ENCODE peak calls at places on chromosomes 7 and 10, in five cellular contexts. A is upper lobe of right lung, L is aorta, U is breast epithelium, Z is cardiac muscle cell. G is an unnamed sample.

GRCh38 chr7:105649727-105650381 is 68.6 kb upstream of the EFCAB10 start:
- DNase-seq in A (no peak), L (no peak), U (no peak), Z (no peak), G (no peak)

GRCh38 chr10:5620966-5621365 is 45.4 kb downstream of the ASB13 start:
- DNase-seq in A (no peak), L (peak), U (no peak), Z (no peak), G (no peak)

GRCh38 chr7:78062214-78062613 is 263.6 kb downstream of the PHTF2 start:
- DNase-seq in A (no peak), L (no peak), U (no peak), Z (no peak), G (no peak)

GRCh38 chr10:106136175-106136574 is 1028.3 kb downstream of the SORCS1 start:
- DNase-seq in A (no peak), L (no peak), U (no peak), Z (no peak), G (no peak)

GRCh38 chr10:93813507-93814465 is 56.0 kb downstream of the LGI1 start:
- DNase-seq in A (peak), L (peak), U (no peak), Z (peak), G (peak)

GRCh38 chr7:45184326-45185027 is 26.9 kb downstream of the RAMP3 start:
- DNase-seq in A (peak), L (no peak), U (peak), Z (no peak), G (no peak)

GRCh38 chr7:147235983-147236382 is 1119.4 kb downstream of the CNTNAP2 start:
- DNase-seq in A (no peak), L (no peak), U (no peak), Z (no peak), G (no peak)

GRCh38 chr10:649798-650690 is 39.4 kb downstream of the DIP2C start:
- DNase-seq in A (no peak), L (no peak), U (no peak), Z (no peak), G (no peak)

GRCh38 chr7:130010689-130011412 is 40.3 kb downstream of the ZC3HC1 start:
- DNase-seq in A (peak), L (peak), U (peak), Z (peak), G (peak)

GRCh38 chr10:19493917-19494316 is 322.3 kb upstream of the PLXDC2 start:
- DNase-seq in A (no peak), L (no peak), U (no peak), Z (no peak), G (no peak)

GRCh38 chr7:7099584-7100014 is 82.7 kb upstream of the C1GALT1 start:
- DNase-seq in A (no peak), L (peak), U (peak), Z (peak), G (no peak)

GRCh38 chr7:22662490-22663145 is 64.4 kb upstream of the IL6 start:
- DNase-seq in A (no peak), L (no peak), U (no peak), Z (no peak), G (no peak)

GRCh38 chr7:16315280-16315679 is 106.1 kb downstream of the CRPPA start:
- DNase-seq in A (no peak), L (no peak), U (no peak), Z (no peak), G (no peak)

GRCh38 chr7:37666026-37666780 is 17.4 kb upstream of the GPR141 start:
- DNase-seq in A (no peak), L (no peak), U (no peak), Z (no peak), G (no peak)

GRCh38 chr7:44847509-44847919 is 373 bp downstream of the H2AZ2 start:
- DNase-seq in A (peak), L (peak), U (peak), Z (peak), G (peak)

GRCh38 chr10:92062273-92062672 is 138.7 kb downstream of the BTAF1 start:
- DNase-seq in A (no peak), L (no peak), U (no peak), Z (no peak), G (no peak)

GRCh38 chr7:157404845-157405481 is 68.2 kb downstream of the DNAJB6 start:
- DNase-seq in A (peak), L (no peak), U (peak), Z (no peak), G (peak)

GRCh38 chr7:157405914-157406810 is 69.4 kb downstream of the DNAJB6 start:
- DNase-seq in A (peak), L (no peak), U (no peak), Z (no peak), G (no peak)

GRCh38 chr7:157406971-157407370 is 70.2 kb downstream of the DNAJB6 start:
- DNase-seq in A (peak), L (no peak), U (no peak), Z (no peak), G (no peak)

GRCh38 chr7:157404002-157404401 is 67.2 kb downstream of the DNAJB6 start:
- DNase-seq in A (no peak), L (no peak), U (no peak), Z (no peak), G (no peak)

GRCh38 chr7:157405501-157405900 is 68.7 kb downstream of the DNAJB6 start:
- DNase-seq in A (no peak), L (no peak), U (no peak), Z (no peak), G (no peak)
- H3K27ac ChIP-seq in A (no peak), L (no peak), U (no peak), Z (no peak), G (no peak)

DNA sequence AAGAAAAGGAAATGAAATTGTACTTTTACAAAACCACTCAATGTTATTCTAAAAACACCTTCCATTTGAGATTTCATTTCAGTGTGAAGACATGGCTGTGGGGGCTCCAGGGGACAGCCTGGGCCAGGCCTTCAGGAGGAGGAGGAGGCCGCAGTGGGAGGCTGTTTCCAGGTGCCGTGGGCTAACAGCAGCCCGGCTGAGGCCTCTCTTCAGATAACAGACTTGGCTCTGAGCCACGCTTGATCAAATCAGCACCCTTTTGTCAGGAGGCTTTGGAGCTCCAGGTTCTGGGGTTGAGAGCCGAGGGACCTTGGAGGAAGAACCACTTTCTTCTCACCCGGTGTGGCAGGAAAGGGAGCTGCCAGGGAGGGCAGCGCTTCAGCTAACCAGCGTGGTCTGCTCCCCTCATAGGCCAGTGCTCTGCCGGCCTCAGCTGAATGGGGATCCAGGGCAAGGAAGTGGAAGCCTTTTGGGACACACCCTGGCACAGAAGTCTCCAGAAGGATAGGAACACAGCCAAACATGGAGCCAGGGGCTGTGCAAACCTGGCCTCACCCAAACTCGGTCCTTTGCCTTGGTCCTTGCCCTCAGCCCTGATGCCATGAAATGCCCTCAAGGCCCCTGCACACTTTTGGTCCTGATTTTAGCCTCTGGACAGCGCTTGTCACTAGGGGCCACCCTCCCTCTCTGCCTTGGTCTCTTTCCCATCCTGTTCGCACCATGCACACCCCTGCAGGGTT is 23.5 kb upstream of the CHST15 start:
- DNase-seq in A (no peak), L (no peak), U (no peak), Z (no peak), G (no peak)
- H3K27ac ChIP-seq in A (no peak), L (no peak), U (no peak), Z (no peak), G (no peak)

DNA sequence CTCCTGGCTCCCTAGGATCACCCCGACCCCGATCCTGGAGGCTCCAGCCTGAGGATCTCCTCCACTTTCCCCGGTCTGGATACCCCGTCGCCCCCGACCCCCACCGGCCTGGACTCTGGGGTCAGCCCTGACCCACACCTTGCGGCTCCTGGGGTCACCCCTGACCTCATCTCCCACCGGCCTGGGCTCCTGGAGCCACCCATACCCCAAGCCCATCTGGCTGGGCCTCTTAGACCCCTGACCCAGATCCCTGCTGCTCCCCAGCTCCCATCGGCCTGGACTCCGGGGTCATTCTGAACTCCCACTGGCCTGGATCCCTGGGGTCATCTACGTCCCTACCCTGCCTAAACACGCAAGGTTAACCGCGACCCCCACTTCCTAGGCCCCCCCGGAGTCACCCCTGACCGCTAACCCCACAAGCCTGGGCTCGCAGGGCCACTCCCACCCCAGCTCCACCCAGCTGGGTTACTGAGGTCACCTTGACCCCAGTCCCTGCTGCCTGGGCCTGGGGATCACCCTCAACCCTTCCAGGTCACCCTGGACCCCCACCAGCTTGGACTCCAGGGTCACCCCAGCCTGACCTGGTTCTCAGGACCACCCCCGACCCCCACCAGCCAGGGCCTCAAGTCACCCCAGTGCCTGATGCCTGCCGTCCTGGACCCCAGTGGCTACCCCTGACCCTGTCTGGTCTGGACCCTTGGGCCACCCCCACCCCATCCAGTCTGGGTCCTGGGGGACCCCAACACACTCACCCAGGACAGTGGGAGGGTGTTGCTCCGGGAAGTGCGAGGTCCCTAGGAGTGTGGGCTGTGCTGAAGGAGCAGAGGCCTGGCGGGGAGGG is 1.2 kb downstream of the FOXK1 start:
- DNase-seq in A (peak), L (peak), U (no peak), Z (no peak), G (peak)
- H3K27ac ChIP-seq in A (peak), L (peak), U (peak), Z (peak), G (peak)

DNA sequence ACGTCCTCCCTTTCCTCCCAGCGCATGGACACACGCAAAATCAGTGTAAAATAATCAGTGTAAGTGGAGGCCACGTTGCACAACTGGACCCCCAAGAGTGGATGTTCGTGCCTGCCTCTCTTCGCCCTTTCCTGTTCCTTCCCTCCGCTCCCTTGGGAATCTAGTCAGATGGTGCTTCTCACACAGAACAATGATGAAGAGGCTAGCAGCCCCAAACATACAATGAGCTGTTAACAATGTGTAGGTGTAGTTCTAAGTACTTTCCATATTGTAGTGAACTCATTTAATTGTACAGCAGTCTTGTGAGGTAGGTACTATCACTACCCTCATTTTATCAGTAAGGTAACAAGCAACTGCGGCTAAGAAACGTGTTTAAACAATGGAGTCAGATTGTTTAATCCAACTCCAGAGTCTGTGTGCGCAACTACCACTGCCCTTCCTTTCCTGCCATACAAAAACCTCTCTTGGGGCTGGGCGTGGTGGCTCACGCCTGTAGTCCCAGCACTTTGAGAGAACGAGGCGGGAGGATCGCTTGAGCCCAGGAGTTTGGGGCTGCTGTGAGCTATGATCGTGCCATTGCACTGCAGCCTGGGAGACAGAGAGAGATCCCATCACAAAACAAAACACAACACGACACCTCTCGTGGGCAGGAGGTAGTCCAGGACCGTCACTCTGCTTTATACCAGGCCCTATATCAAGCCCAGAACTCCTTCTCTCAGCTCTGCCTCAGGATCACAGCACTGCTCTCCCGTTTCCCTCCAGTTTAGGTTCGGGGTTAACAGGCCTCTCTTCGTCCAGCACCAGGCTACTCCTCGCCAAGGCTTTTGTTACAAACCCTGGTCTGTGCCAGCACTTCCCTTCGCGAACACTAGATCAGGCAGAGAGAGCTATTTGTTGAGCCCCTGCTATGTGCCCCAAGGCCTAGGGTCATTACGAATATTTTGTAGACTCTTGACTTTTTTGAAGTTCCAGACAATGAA is 1.1 kb downstream of the FKBP9 start:
- DNase-seq in A (peak), L (peak), U (no peak), Z (no peak), G (no peak)
- H3K27ac ChIP-seq in A (peak), L (peak), U (peak), Z (no peak), G (peak)

GRCh38 chr7:1532456-1533254 is 2.2 kb downstream of the MAFK start:
- DNase-seq in A (peak), L (peak), U (peak), Z (no peak), G (peak)
- H3K27ac ChIP-seq in A (peak), L (peak), U (peak), Z (peak), G (peak)

GRCh38 chr10:96570512-96570911 is 16.3 kb downstream of the TM9SF3 start:
- DNase-seq in A (no peak), L (no peak), U (no peak), Z (no peak), G (no peak)
- H3K27ac ChIP-seq in A (no peak), L (no peak), U (no peak), Z (no peak), G (no peak)

DNA sequence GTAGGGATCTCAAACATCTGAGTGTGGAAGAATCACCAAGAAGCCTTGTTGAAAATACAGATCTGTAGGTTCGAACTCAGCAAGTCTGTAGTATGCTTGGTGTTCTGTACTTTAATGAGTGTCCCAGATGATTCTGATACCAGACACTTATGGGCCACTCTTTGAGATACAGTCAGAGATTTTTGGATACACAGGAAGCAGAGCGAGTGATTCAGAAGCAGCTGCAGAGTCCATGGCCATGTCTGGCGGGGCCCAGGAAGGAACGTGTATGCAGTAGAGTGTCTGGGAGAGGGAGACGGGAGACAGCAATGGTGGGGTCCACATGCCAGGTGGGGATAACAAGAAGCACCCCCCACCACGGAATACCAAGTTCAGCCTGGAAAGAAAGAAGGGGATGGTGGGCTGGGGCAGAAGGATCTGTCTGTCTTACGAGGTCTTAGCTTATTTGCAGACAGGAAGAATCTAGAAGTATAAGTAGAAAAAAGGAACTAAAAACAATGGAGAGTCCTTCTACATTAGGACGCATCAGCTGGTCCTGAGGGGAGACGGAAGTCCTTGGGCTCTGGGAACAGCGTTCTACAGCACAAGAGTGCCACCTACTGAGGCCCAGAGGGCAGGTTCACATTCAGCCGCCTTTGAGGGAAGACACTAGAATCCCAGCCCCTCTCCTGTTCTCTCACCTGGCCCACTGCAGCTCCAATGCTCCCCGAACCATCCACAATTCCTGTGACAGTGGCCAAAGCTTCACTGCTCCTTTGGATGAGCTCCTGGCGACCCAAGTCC is 55.4 kb downstream of the SLC37A3 start:
- DNase-seq in A (no peak), L (peak), U (no peak), Z (peak), G (peak)
- H3K27ac ChIP-seq in A (no peak), L (no peak), U (no peak), Z (no peak), G (no peak)

GRCh38 chr10:131928248-131929095 is 27.7 kb downstream of the PPP2R2D start:
- DNase-seq in A (peak), L (no peak), U (no peak), Z (no peak), G (no peak)
- H3K27ac ChIP-seq in A (peak), L (no peak), U (no peak), Z (peak), G (no peak)

DNA sequence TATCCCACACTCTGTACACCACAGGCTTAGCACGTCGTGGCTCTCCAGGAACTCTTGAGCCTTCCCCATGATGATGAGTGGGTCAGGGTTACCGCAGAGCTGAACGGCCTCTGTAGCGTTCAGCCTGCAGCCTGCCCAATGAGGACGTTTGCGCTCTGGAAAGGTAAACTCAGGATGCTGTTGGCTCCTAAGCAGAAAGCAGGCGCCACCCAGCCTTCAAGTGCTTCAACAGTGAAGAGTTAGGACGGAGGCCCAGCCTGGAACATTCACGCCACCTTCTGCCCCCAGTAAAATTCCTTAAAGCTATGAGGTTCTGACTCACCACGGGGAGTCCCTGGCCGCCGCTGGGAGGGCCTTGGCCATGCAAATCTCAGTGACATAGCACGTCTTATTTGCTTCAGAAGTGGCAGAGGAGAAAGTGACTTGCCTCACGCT is 161.5 kb upstream of the SH2B2 start:
- DNase-seq in A (peak), L (peak), U (no peak), Z (peak), G (no peak)
- H3K27ac ChIP-seq in A (no peak), L (peak), U (no peak), Z (peak), G (no peak)

G was measured in substantia nigra.